ENCODE peak calls at places on chromosome 19, in six cellular contexts. J is amygdala; O is M059J; I is gastrocnemius medialis; P is Kasumi-1; R is activated CD4-positive, CD25-positive, alpha-beta regulatory T cell. A is an unnamed sample.

GRCh38 chr19:56748443-56748842 is 76.9 kb upstream of the ZNF835 start:
- DNase-seq in J (no peak), O (peak; percentile 25), I (no peak), P (peak; percentile 24), R (no peak), A (no peak)

GRCh38 chr19:29714953-29715694 is at the start of gene C19orf12:
- DNase-seq in J (peak; percentile 51), O (peak; percentile 40), I (peak; percentile 54), P (peak; percentile 15), R (peak; percentile 43), A (peak; percentile 65)

GRCh38 chr19:57830071-57830602 is at the start of gene ZNF587B:
- DNase-seq in J (peak; percentile 9), O (peak; percentile 25), I (peak; percentile 72), P (no peak), R (no peak), A (no peak)

GRCh38 chr19:4969772-4970531 is 1.0 kb downstream of the KDM4B start:
- DNase-seq in J (no peak), O (peak; percentile 19), I (no peak), P (peak; percentile 41), R (no peak), A (no peak)

GRCh38 chr19:15248106-15248505 is 15.9 kb upstream of the EPHX3 start:
- DNase-seq in J (no peak), O (no peak), I (no peak), P (no peak), R (no peak), A (no peak)

GRCh38 chr19:19063183-19064097 is at the start of gene SLC25A42:
- DNase-seq in J (peak; percentile 98), O (peak; percentile 99), I (peak; percentile 100), P (peak; percentile 99), R (peak; percentile 98), A (peak; percentile 100)

GRCh38 chr19:18571564-18572344 is at the start of gene UBA52:
- DNase-seq in J (peak; percentile 89), O (peak; percentile 97), I (peak; percentile 98), P (peak; percentile 95), R (peak; percentile 97), A (peak; percentile 93)

GRCh38 chr19:10037809-10038208 is 24.5 kb downstream of the RDH8 start:
- DNase-seq in J (no peak), O (no peak), I (no peak), P (no peak), R (no peak), A (no peak)